ENCODE peak calls at places on chromosome 11, in four cellular contexts. R, T, I and U are unnamed samples.

GRCh38 chr11:70785372-70785771 is 387.0 kb downstream of the CTTN start:
- DNase-seq in R (no peak), T (no peak), I (no peak), U (no peak)

GRCh38 chr11:84408946-84409411 is 1122.8 kb upstream of the CCDC90B start:
- DNase-seq in I (no peak), R (no peak), T (no peak), U (no peak)

GRCh38 chr11:9851366-9851765 is 187.5 kb downstream of the SWAP70 start:
- DNase-seq in I (no peak), R (no peak), T (no peak), U (no peak)

GRCh38 chr11:118343981-118344521 is at the start of gene CD3G:
- DNase-seq in T (no peak), I (no peak), R (no peak), U (no peak)

GRCh38 chr11:107928767-107929507 is 689 bp downstream of the RAB39A start:
- DNase-seq in I (peak), T (peak), R (no peak), U (peak)

GRCh38 chr11:72446929-72447753 is 12.8 kb upstream of the CLPB start:
- DNase-seq in R (peak), I (no peak), T (peak), U (no peak)

GRCh38 chr11:48003926-48004325 is 23.6 kb downstream of the PTPRJ start:
- DNase-seq in T (no peak), R (no peak), I (no peak), U (no peak)

GRCh38 chr11:108525161-108525560 is 27.0 kb upstream of the POGLUT3 start:
- DNase-seq in R (no peak), I (no peak), T (no peak), U (no peak)

DNA sequence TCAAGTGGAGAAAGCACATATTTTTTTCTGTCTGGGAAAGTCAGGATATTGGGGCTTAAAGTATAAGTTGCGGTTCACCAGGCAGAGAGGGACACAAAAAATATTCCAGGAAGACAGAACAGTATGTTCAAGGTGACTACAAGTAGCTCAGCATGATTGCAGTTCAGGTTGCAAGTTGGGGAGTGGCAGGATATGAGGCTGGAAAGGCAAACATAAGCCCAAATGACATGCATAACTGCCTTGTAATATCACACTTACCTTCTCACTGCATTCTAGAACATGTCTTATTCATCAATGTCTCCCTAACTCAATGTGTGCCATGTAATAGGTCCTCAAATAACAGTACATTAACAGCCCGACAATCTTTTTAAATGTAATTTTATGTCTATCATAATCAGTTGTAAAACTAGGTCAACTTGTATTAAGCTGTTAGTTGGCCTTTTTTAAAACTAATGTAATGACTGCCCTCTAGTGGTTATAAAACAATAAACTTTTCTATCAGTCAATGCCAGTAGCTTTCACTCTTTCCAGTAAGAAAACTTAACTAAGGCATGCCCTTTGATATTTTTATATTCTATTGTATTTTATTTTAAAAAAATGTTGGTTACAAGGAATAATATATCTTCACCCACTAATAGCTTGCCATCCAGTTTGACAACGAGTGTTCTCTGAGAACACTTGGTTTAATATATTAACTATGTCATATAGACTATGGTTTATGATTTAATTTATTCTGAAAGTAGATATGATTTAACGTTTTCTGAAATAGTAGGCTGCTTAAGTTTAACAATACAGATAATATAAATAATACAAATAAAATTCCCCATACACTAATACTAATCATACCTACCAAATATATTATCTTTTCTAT is 39.4 kb upstream of the CFAP300 start:
- DNase-seq in R (peak), I (no peak), T (peak), U (no peak)
- TF ChIP-seq TEAD4 in R (no peak), I (no peak), T (no peak), U (no peak)

DNA sequence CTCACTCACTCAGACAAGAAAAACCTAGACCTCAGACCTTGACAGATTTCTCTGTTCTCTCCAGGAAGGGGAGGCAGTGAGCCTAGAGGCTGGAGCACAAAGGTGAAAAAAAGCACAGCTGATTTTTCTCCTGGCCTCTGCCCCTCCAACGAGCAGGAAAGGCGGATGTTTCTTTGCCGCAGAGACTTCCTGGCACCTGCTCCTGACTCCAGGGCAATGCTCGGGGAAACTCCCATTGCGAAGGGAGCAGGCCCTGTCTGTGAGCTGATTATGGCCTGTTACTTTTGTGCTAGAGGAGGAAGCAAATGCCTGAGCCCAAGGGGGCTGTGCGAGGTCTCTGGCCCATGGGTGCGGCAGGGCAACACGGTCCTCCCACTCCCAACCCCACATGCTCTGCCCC is 25.4 kb downstream of the MS4A10 start:
- DNase-seq in R (no peak), I (no peak), T (no peak), U (no peak)
- TF ChIP-seq TEAD4 in R (no peak), I (no peak), T (no peak), U (no peak)

GRCh38 chr11:128862913-128863660 is 4.0 kb downstream of the KCNJ1 start:
- DNase-seq in R (no peak), T (no peak), I (no peak), U (no peak)
- TF ChIP-seq TEAD4 in R (no peak), T (no peak), I (no peak), U (no peak)

DNA sequence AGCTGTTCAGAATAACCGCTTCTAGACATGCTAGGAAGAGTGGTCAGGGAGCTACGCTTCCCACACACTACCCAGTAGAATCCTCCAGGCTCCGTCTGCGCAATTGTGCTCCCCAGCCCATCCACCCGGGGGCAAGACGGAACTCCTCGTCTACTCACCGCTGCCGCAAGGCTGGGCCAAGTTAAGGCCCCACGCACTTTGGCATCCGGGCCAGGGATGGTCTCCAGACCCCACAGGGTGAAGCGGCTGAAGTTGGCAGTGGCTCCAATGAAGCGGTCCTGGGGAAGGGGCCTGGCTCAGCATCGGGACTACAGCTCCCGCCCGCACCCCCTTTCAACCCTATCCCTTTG is 736 bp downstream of the RNASEH2C start:
- DNase-seq in T (no peak), I (no peak), R (no peak), U (no peak)
- TF ChIP-seq TEAD4 in T (no peak), I (no peak), R (no peak), U (no peak)